ENCODE peak calls at places on chromosomes 5 and 9, in four cellular contexts. One of them, this sample, is unnamed.

GRCh38 chr5:127833999-127834953 is 131.1 kb downstream of the CCDC192 start:
- DNase-seq in fibroblast of mammary gland: peak; percentile 8
- DNase-seq in IMR-90: no peak
- DNase-seq in neural crest cell: no peak
- DNase-seq in this sample: no peak

GRCh38 chr5:139680368-139681111 is 32.4 kb downstream of the CXXC5 start:
- DNase-seq in neural crest cell: no peak
- DNase-seq in fibroblast of mammary gland: no peak
- DNase-seq in IMR-90: no peak
- DNase-seq in this sample: no peak

GRCh38 chr5:139979518-139979917 is 63.6 kb downstream of the NRG2 start:
- DNase-seq in IMR-90: no peak
- DNase-seq in fibroblast of mammary gland: no peak
- DNase-seq in neural crest cell: no peak
- DNase-seq in this sample: no peak

GRCh38 chr5:2522372-2522771 is 229.1 kb downstream of the IRX2 start:
- DNase-seq in neural crest cell: no peak
- DNase-seq in IMR-90: no peak
- DNase-seq in fibroblast of mammary gland: no peak
- DNase-seq in this sample: no peak

GRCh38 chr5:113181409-113181808 is 204.8 kb downstream of the DCP2 start:
- DNase-seq in IMR-90: no peak
- DNase-seq in neural crest cell: no peak
- DNase-seq in fibroblast of mammary gland: no peak
- DNase-seq in this sample: no peak

GRCh38 chr5:127550652-127551409 is 33.4 kb downstream of the PRRC1 start:
- DNase-seq in neural crest cell: no peak
- DNase-seq in IMR-90: peak; percentile 4
- DNase-seq in fibroblast of mammary gland: peak; percentile 8
- DNase-seq in this sample: no peak

GRCh38 chr5:61319388-61320146 is 12.5 kb upstream of the ZSWIM6 start:
- DNase-seq in fibroblast of mammary gland: no peak
- DNase-seq in IMR-90: no peak
- DNase-seq in neural crest cell: no peak
- DNase-seq in this sample: no peak

GRCh38 chr9:84153885-84154284 is 173.3 kb downstream of the RMI1 start:
- DNase-seq in neural crest cell: no peak
- DNase-seq in fibroblast of mammary gland: peak; percentile 55
- DNase-seq in IMR-90: peak; percentile 71
- DNase-seq in this sample: no peak

GRCh38 chr9:33677961-33678360 is 117.4 kb upstream of the PRSS3 start:
- DNase-seq in neural crest cell: no peak
- DNase-seq in fibroblast of mammary gland: no peak
- DNase-seq in IMR-90: no peak
- DNase-seq in this sample: no peak

GRCh38 chr9:106421772-106422171 is 441.2 kb upstream of the ZNF462 start:
- DNase-seq in neural crest cell: no peak
- DNase-seq in fibroblast of mammary gland: no peak
- DNase-seq in IMR-90: no peak
- DNase-seq in this sample: no peak

GRCh38 chr5:98769006-98769255 is 4.5 kb upstream of the RGMB start:
- DNase-seq in IMR-90: no peak
- DNase-seq in neural crest cell: peak; percentile 80
- DNase-seq in fibroblast of mammary gland: no peak
- DNase-seq in this sample: peak; percentile 86
- TF ChIP-seq CTCF in IMR-90: peak; percentile 66
- TF ChIP-seq CTCF in neural crest cell: peak; percentile 75
- TF ChIP-seq CTCF in fibroblast of mammary gland: peak; percentile 49
- TF ChIP-seq CTCF in this sample: no peak

DNA sequence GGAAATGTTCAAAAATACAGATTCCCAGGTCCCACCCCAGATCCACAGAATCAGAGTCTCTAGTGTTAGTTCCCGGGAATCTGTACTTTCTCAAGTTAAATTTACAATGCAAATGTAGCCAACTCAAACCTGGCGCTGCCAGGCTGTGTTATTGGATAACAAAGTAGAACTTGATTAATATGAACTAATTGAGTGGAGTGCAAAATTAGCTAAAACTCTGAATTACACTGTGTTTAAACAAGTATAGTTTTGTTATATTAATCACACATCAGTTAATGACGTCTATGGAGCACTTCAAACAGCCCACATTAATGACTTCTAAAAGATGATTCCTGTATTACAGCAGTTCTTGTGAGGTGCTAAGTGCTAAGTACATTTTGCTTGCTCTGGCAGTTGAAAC is 32.4 kb upstream of the CYFIP2 start:
- DNase-seq in IMR-90: no peak
- DNase-seq in fibroblast of mammary gland: no peak
- DNase-seq in neural crest cell: no peak
- DNase-seq in this sample: no peak
- TF ChIP-seq CTCF in IMR-90: no peak
- TF ChIP-seq CTCF in fibroblast of mammary gland: no peak
- TF ChIP-seq CTCF in neural crest cell: no peak
- TF ChIP-seq CTCF in this sample: no peak

DNA sequence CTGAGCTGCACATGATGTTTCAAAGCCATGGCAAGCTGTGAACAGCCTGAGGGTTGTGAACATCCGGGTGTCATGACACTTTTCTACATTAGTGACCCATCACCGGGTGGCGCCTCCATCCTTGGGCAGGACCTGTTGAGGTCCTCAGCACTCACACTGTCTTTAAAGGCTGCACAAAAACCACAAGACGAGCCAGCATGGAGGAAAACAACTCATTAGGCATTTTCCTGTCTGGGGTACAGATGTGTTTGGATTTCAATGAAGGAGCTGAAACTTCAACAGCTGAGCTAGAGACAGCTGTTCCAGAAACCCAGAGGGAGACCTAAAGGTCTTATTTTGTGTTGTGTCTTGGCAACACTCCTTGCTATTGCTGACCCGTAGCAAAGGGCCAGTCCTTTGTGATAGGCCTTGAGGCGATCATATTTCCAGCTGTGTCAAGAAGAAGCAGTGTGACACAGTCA is 151.9 kb upstream of the VLDLR start:
- DNase-seq in fibroblast of mammary gland: peak; percentile 54
- DNase-seq in IMR-90: peak; percentile 6
- DNase-seq in neural crest cell: peak; percentile 2
- DNase-seq in this sample: peak; percentile 28
- TF ChIP-seq CTCF in fibroblast of mammary gland: peak; percentile 21
- TF ChIP-seq CTCF in IMR-90: peak; percentile 33
- TF ChIP-seq CTCF in neural crest cell: no peak
- TF ChIP-seq CTCF in this sample: no peak

DNA sequence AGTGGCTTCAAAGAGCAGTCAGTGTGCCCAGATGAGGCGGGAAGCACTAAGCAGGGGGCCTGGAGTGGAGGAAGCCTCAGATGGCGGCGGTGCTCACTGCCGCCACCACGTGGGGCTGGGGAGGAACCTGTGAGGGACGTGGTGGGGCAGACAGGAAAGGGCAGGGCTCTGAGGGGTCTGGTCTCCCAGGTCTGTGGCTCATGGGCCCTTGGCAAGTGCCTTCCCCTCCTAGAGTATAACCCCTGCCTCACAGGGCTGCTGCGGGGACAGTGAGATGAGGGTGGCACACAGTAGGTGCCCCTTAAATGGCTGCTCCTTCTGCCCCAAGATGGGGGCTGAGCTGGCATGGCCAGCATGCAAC is 26.6 kb downstream of the NR5A1 start:
- DNase-seq in IMR-90: peak; percentile 4
- DNase-seq in fibroblast of mammary gland: peak; percentile 20
- DNase-seq in neural crest cell: peak; percentile 45
- DNase-seq in this sample: peak; percentile 70
- TF ChIP-seq CTCF in IMR-90: peak; percentile 38
- TF ChIP-seq CTCF in fibroblast of mammary gland: peak; percentile 37
- TF ChIP-seq CTCF in neural crest cell: peak; percentile 52
- TF ChIP-seq CTCF in this sample: peak; percentile 39

GRCh38 chr5:142324871-142325676 is at the start of gene SPRY4:
- DNase-seq in neural crest cell: peak; percentile 94
- DNase-seq in IMR-90: peak; percentile 98
- DNase-seq in fibroblast of mammary gland: peak; percentile 98
- DNase-seq in this sample: peak; percentile 95

GRCh38 chr5:142323480-142324376 is 1.1 kb downstream of the SPRY4 start:
- DNase-seq in neural crest cell: no peak
- DNase-seq in fibroblast of mammary gland: no peak
- DNase-seq in IMR-90: peak; percentile 48
- DNase-seq in this sample: no peak

GRCh38 chr5:142325677-142326479 is 1.1 kb upstream of the SPRY4 start:
- DNase-seq in IMR-90: peak; percentile 73
- DNase-seq in fibroblast of mammary gland: peak; percentile 83
- DNase-seq in neural crest cell: peak; percentile 61
- DNase-seq in this sample: peak; percentile 51

GRCh38 chr5:142322747-142323479 is 1.9 kb downstream of the SPRY4 start:
- DNase-seq in IMR-90: peak; percentile 69
- DNase-seq in fibroblast of mammary gland: peak; percentile 72
- DNase-seq in neural crest cell: no peak
- DNase-seq in this sample: no peak

GRCh38 chr5:142324377-142324870 is 397 bp downstream of the SPRY4 start:
- DNase-seq in neural crest cell: no peak
- DNase-seq in IMR-90: no peak
- DNase-seq in fibroblast of mammary gland: peak; percentile 36
- DNase-seq in this sample: no peak
- TF ChIP-seq CTCF in neural crest cell: peak; percentile 56
- TF ChIP-seq CTCF in IMR-90: peak; percentile 27
- TF ChIP-seq CTCF in fibroblast of mammary gland: no peak
- TF ChIP-seq CTCF in this sample: no peak